ENCODE peak calls at places on chromosomes 6 and 20, in six cellular contexts. I is body of pancreas, P is dorsolateral prefrontal cortex, U is epithelial cell of esophagus, H is fibroblast of mammary gland, T is neural crest cell. F is an unnamed sample.
A peak's percentile ranks its signal among the peaks of the same experiment; 100 is the strongest.

GRCh38 chr20:36819662-36820061 is 46.1 kb upstream of the DSN1 start:
- DNase-seq in I (no peak), P (no peak), U (no peak), H (no peak), T (no peak), F (no peak)

GRCh38 chr6:149259753-149260152 is 57.8 kb upstream of the TAB2 start:
- DNase-seq in I (no peak), P (no peak), U (no peak), H (no peak), T (no peak), F (no peak)

GRCh38 chr20:19706463-19706862 is 51.6 kb upstream of the RIN2 start:
- DNase-seq in I (no peak), P (no peak), U (no peak), H (no peak), T (no peak), F (no peak)

GRCh38 chr6:117840541-117840983 is 66.5 kb upstream of the SLC35F1 start:
- DNase-seq in I (no peak), P (no peak), U (peak; percentile 67), H (peak; percentile 55), T (peak; percentile 52), F (peak; percentile 47)

GRCh38 chr6:53130891-53131290 is 17.8 kb downstream of the GCM1 start:
- DNase-seq in I (no peak), P (no peak), U (peak; percentile 28), H (no peak), T (no peak), F (no peak)

GRCh38 chr6:68653074-68653705 is 18.1 kb downstream of the ADGRB3 start:
- DNase-seq in I (no peak), P (no peak), U (no peak), H (no peak), T (no peak), F (no peak)

GRCh38 chr6:150254671-150255228 is 111.9 kb downstream of the PPP1R14C start:
- DNase-seq in I (no peak), P (no peak), U (peak; percentile 86), H (no peak), T (no peak), F (no peak)

GRCh38 chr6:25774120-25774730 is 19.7 kb downstream of the SLC17A4 start:
- DNase-seq in I (no peak), P (no peak), U (no peak), H (no peak), T (no peak), F (no peak)

GRCh38 chr6:26556263-26557070 is 18.3 kb downstream of the HMGN4 start:
- DNase-seq in I (peak; percentile 55), P (no peak), U (peak; percentile 79), H (peak; percentile 96), T (peak; percentile 57), F (peak; percentile 64)

GRCh38 chr20:32463642-32464400 is 105.7 kb downstream of the ASXL1 start:
- DNase-seq in I (peak; percentile 86), P (peak; percentile 84), U (no peak), H (no peak), T (peak; percentile 58), F (no peak)

GRCh38 chr6:71400852-71401251 is 112.2 kb downstream of the OGFRL1 start:
- DNase-seq in I (no peak), P (no peak), U (no peak), H (no peak), T (no peak), F (no peak)

DNA sequence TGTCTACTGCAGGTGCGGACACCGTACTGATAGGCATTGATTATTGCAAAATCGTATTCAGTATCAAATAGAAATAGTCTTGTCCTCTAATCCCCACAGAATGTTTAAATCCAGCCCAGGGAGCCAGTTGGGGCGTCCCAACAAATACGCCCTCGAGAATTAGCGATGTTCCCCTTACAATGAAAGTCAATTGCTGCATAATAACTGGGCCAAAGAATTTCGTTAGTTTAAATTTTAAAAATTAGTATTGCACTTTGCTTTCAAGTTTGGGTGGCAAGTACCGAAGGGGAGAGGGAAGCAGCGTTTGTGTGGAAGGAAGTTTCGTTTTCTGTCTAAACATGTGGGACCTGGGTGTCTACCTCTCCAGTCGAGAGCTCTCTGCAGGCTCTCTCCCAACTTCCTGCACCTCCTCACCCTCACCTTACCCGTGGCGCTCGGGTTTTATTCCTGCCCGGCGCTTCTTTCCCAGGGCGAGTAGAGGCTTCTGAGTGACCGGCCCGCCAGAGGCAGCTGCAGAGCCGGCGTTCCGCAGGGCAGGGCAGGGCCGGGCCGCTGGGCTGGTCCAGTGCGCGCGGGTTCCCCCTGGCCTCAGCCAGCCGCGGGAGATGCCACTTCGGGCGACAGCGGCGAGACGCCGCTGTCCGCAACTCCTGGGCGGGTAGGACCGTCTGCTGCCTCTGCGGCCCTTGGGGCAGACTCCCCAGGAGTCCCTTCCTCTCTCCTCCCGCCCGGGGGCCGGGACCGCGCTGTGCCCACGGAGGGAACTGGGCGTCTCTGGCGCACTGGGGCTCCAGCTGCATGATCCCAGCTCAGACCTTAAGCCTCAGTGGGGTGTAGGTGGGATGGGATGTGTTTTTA is 862 bp upstream of the TFAP2C start:
- DNase-seq in I (peak; percentile 35), P (no peak), U (peak; percentile 27), H (no peak), T (peak; percentile 23), F (peak; percentile 70)
- TF ChIP-seq CTCF in I (no peak), P (no peak), U (no peak), H (no peak), T (no peak), F (peak; percentile 23)

GRCh38 chr6:166464068-166464410 is 81.3 kb upstream of the MPC1 start:
- DNase-seq in I (no peak), P (no peak), U (no peak), H (no peak), T (no peak), F (no peak)

GRCh38 chr6:166464418-166465400 is 82.0 kb upstream of the MPC1 start:
- DNase-seq in I (no peak), P (no peak), U (no peak), H (no peak), T (no peak), F (no peak)

GRCh38 chr6:166466178-166467122 is 83.7 kb upstream of the MPC1 start:
- DNase-seq in I (peak; percentile 30), P (no peak), U (peak; percentile 59), H (peak; percentile 90), T (no peak), F (no peak)

GRCh38 chr6:166467436-166468000 is 84.8 kb upstream of the MPC1 start:
- DNase-seq in I (no peak), P (no peak), U (no peak), H (no peak), T (no peak), F (no peak)

DNA sequence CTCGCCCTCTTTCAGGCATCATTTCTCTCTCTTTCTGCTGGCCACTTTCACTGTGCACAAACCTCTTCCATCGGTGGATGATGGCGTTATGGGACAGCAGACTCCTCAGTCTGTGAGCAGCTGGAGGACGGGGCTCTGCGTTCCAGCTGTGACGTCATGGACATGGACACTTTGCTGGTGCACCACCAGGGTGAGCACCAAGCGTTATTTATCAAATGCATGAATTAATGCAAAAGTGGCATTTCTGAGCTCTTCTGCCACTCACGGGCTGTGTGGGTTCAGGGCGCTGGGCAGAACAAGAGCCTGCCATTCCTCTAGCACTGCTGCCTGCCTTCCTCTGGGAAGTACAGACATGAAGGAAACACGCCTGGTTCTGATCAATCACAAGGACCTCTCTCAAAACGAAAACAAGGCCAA is 82.9 kb upstream of the MPC1 start:
- DNase-seq in I (peak; percentile 25), P (peak; percentile 64), U (no peak), H (peak; percentile 56), T (no peak), F (no peak)
- TF ChIP-seq CTCF in I (no peak), P (peak; percentile 35), U (no peak), H (peak; percentile 35), T (no peak), F (no peak)

DNA sequence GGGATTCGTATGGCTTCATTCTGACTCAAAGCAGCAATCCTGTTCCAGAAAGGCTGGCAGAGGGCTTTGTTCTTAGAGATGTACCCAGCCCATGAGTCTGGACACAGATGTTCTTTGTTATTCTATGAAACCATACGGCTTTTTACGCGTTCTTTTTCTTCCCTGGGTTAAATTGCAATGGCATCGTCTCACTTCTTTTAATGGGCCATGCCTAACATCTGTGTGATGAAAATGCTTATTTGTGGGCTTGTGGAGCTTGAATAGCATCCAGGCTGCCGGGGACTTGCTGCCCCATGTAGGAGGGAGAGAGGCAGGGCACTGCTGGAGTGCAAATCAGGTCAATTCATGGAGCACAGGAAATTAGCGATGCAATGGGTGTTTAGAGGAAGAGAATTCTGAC is 19.4 kb downstream of the FAM50B start:
- DNase-seq in I (no peak), P (no peak), U (no peak), H (peak; percentile 75), T (no peak), F (no peak)
- TF ChIP-seq CTCF in I (no peak), P (no peak), U (no peak), H (no peak), T (no peak), F (no peak)

GRCh38 chr20:25129908-25130307 is 48.0 kb upstream of the VSX1 start:
- DNase-seq in I (no peak), P (no peak), U (no peak), H (no peak), T (no peak), F (no peak)
- TF ChIP-seq CTCF in I (no peak), P (no peak), U (no peak), H (no peak), T (no peak), F (peak; percentile 12)

GRCh38 chr6:1437553-1438406 is 48.4 kb downstream of the FOXF2 start:
- DNase-seq in I (no peak), P (no peak), U (no peak), H (no peak), T (no peak), F (no peak)

GRCh38 chr6:1438471-1438881 is 49.1 kb downstream of the FOXF2 start:
- DNase-seq in I (no peak), P (no peak), U (no peak), H (no peak), T (no peak), F (no peak)

GRCh38 chr6:1439349-1439748 is 50.0 kb downstream of the FOXF2 start:
- DNase-seq in I (no peak), P (no peak), U (no peak), H (peak; percentile 40), T (no peak), F (no peak)

GRCh38 chr6:1436334-1437306 is 47.2 kb downstream of the FOXF2 start:
- DNase-seq in I (peak; percentile 54), P (no peak), U (peak; percentile 69), H (peak; percentile 74), T (peak; percentile 81), F (peak; percentile 50)
- TF ChIP-seq CTCF in I (peak; percentile 63), P (peak; percentile 86), U (peak; percentile 77), H (peak; percentile 76), T (peak; percentile 89), F (peak; percentile 84)

GRCh38 chr6:83592770-83593394 is 80.5 kb downstream of the PRSS35 start:
- DNase-seq in I (peak; percentile 16), P (no peak), U (peak; percentile 30), H (peak; percentile 28), T (no peak), F (peak; percentile 41)
- TF ChIP-seq CTCF in I (peak; percentile 11), P (no peak), U (peak; percentile 75), H (peak; percentile 69), T (peak; percentile 54), F (peak; percentile 59)

DNA sequence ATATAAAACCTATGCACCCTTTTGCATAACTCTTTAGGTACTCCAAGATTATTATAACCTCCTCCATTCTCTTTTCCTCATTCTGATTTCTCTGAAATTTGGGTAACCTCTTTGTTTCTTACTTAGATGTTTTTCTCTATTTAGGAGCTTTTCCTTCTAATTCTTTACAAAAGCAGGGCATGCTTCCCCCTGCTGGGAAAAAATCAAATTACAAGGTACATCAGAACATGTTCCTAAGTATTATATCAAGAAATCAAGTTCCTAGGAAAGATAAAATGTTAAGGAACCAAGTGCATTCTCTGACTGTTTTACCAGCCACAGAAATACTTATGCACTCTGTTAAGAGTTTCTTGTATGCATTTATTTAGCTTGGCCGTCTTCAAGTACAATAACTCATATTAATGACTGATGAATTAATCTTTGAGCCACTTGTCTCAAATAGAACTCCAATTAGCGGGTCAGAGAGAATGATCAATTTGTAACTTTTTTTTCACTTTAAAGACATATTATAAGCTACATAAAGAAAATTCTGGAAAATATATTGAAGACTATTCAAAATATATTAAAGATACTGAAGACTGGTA is 2.1 kb downstream of the KHDRBS2 start:
- DNase-seq in I (no peak), P (no peak), U (peak; percentile 51), H (peak; percentile 28), T (peak; percentile 28), F (peak; percentile 40)
- TF ChIP-seq CTCF in I (peak; percentile 47), P (peak; percentile 73), U (peak; percentile 53), H (peak; percentile 46), T (peak; percentile 85), F (peak; percentile 70)

F was measured in Caco-2.